ENCODE peak calls at places on chromosomes 13 and 19, in seven cellular contexts. H is activated T-helper 2 cell treated with anti-CD3 and anti-CD28 coated beads, Interferon-gamma antibody, Interleukin-2, Interleukin-4, amounts not matched to agents 10 μg/mL and 5 μg/mL and 100 μg/mL, durations not matched to agents 14 hours and 24 hours and 36 hours; X is effector CD4-positive, alpha-beta T cell; O is heart right ventricle; S is GOT3; W is A549; T is ecto neural progenitor cell. I is an unnamed sample.

GRCh38 chr19:1130801-1131717 is 27.3 kb downstream of the GPX4 start:
- DNase-seq in W (no peak), X (peak; percentile 37), O (no peak), T (no peak), H (peak; percentile 46), S (no peak), I (no peak)

GRCh38 chr19:56315076-56315828 is 613 bp upstream of the ZSCAN5A start:
- DNase-seq in T (peak; percentile 93), W (peak; percentile 99), H (peak; percentile 91), O (peak; percentile 88), S (peak; percentile 84), X (peak; percentile 86), I (peak; percentile 92)

GRCh38 chr19:46813570-46814358 is 25.4 kb upstream of the SLC1A5 start:
- DNase-seq in X (no peak), T (no peak), W (peak; percentile 84), O (peak; percentile 78), S (no peak), H (no peak), I (no peak)

GRCh38 chr19:38399081-38399480 is 3.8 kb upstream of the FAM98C start:
- DNase-seq in W (no peak), X (no peak), O (no peak), H (no peak), T (no peak), S (no peak), I (no peak)

GRCh38 chr13:32153056-32153455 is 121.5 kb downstream of the FRY start:
- DNase-seq in X (no peak), S (no peak), O (no peak), W (peak; percentile 20), H (no peak), T (no peak), I (no peak)

GRCh38 chr19:34808566-34808965 is 35.6 kb upstream of the ZNF599 start:
- DNase-seq in T (no peak), H (no peak), X (no peak), O (no peak), W (no peak), S (no peak), I (peak; percentile 10)

GRCh38 chr19:12833747-12834417 is 497 bp downstream of the RTBDN start:
- DNase-seq in H (no peak), X (no peak), S (no peak), W (no peak), O (peak; percentile 22), T (peak; percentile 81), I (no peak)

GRCh38 chr13:95256086-95256485 is 45.2 kb downstream of the ABCC4 start:
- DNase-seq in T (no peak), S (no peak), O (no peak), H (no peak), X (no peak), W (peak; percentile 87), I (peak; percentile 33)

GRCh38 chr13:29849731-29850212 is 645 bp downstream of the UBL3 start:
- DNase-seq in T (peak; percentile 63), O (peak; percentile 60), S (no peak), X (peak; percentile 34), H (peak; percentile 31), W (peak; percentile 41), I (no peak)

GRCh38 chr13:44918323-44919102 is 70.8 kb downstream of the NUFIP1 start:
- DNase-seq in H (peak; percentile 81), S (peak; percentile 86), O (peak; percentile 91), T (peak; percentile 93), X (peak; percentile 72), W (no peak), I (peak; percentile 72)

GRCh38 chr13:33099860-33100259 is 83.6 kb downstream of the KL start:
- DNase-seq in O (no peak), H (no peak), T (no peak), W (no peak), S (no peak), X (no peak), I (no peak)

GRCh38 chr13:33612641-33613638 is 205.0 kb upstream of the RFC3 start:
- DNase-seq in W (no peak), T (no peak), H (no peak), O (no peak), X (no peak), S (no peak), I (no peak)

GRCh38 chr19:38841787-38842438 is 7.9 kb downstream of the HNRNPL start:
- DNase-seq in S (no peak), X (peak; percentile 65), O (no peak), W (no peak), H (no peak), T (no peak), I (no peak)

GRCh38 chr19:50928841-50929240 is 17.6 kb upstream of the KLK4 start:
- DNase-seq in W (peak; percentile 32), T (no peak), X (no peak), S (no peak), H (no peak), O (no peak), I (no peak)

I was measured in T1000.